ENCODE peak calls at places on chromosome X, in four cellular contexts. H, X, M and I are unnamed samples.

GRCh38 chrX:98407526-98408049 is 1523.9 kb downstream of the RPA4 start:
- DNase-seq in M (no peak), H (no peak), X (no peak), I (no peak)

GRCh38 chrX:116232833-116233232 is 62.3 kb downstream of the AGTR2 start:
- DNase-seq in X (no peak), H (no peak), M (no peak), I (peak; percentile 32)

GRCh38 chrX:24014388-24015018 is 12.5 kb downstream of the KLHL15 start:
- DNase-seq in X (no peak), M (no peak), H (no peak), I (no peak)

GRCh38 chrX:79400618-79401017 is 33.5 kb upstream of the ITM2A start:
- DNase-seq in M (no peak), X (no peak), H (no peak), I (no peak)

GRCh38 chrX:51853251-51853650 is 40.2 kb upstream of the MAGED1 start:
- DNase-seq in M (no peak), H (no peak), X (no peak), I (no peak)

GRCh38 chrX:134661295-134661694 is 3.0 kb upstream of the PLAC1 start:
- DNase-seq in X (no peak), H (no peak), M (no peak), I (no peak)

GRCh38 chrX:25158635-25159034 is 142.9 kb upstream of the ARX start:
- DNase-seq in H (no peak), X (no peak), M (no peak), I (no peak)

GRCh38 chrX:104195489-104196084 is 29.3 kb downstream of the FAM199X start:
- DNase-seq in X (no peak), M (peak; percentile 4), H (no peak), I (no peak)

GRCh38 chrX:107823456-107823855 is 2.2 kb upstream of the MID2 start:
- DNase-seq in M (no peak), X (peak; percentile 29), H (no peak), I (no peak)

GRCh38 chrX:71652405-71652804 is 14.9 kb upstream of the LOC101059915 start:
- DNase-seq in H (no peak), X (peak; percentile 18), M (peak; percentile 39), I (peak; percentile 16)

GRCh38 chrX:107701493-107702121 is 73.3 kb downstream of the PRPS1 start:
- DNase-seq in M (no peak), H (no peak), X (no peak), I (no peak)

GRCh38 chrX:12372111-12372510 is 233.8 kb downstream of the FRMPD4 start:
- DNase-seq in X (peak; percentile 36), H (no peak), M (no peak), I (no peak)

GRCh38 chrX:68685722-68686683 is 38.5 kb downstream of the STARD8 start:
- DNase-seq in M (peak; percentile 31), X (peak; percentile 49), H (peak; percentile 73), I (no peak)

GRCh38 chrX:51459125-51459524 is 37.3 kb downstream of the NUDT11 start:
- DNase-seq in X (no peak), H (no peak), M (no peak), I (no peak)

GRCh38 chrX:138710866-138711331 is 618 bp downstream of the FGF13 start:
- DNase-seq in X (no peak), M (no peak), H (peak; percentile 46), I (no peak)

GRCh38 chrX:109732319-109732779 is 708 bp downstream of the ACSL4 start:
- DNase-seq in X (no peak), M (peak; percentile 9), H (no peak), I (no peak)

GRCh38 chrX:102651968-102652744 is 873 bp downstream of the GPRASP1 start:
- DNase-seq in X (no peak), H (no peak), M (peak; percentile 16), I (no peak)

GRCh38 chrX:18886344-18887161 is 97.4 kb downstream of the PHKA2 start:
- DNase-seq in H (peak; percentile 84), M (peak; percentile 52), X (no peak), I (no peak)

GRCh38 chrX:68599256-68600152 is 48.0 kb upstream of the STARD8 start:
- DNase-seq in X (no peak), H (no peak), M (peak; percentile 3), I (no peak)

GRCh38 chrX:130264573-130264972 is 4.1 kb downstream of the ZNF280C start:
- DNase-seq in H (no peak), M (no peak), X (no peak), I (no peak)

GRCh38 chrX:68762649-68763268 is 66.1 kb upstream of the EFNB1 start:
- DNase-seq in X (no peak), H (no peak), M (no peak), I (no peak)

GRCh38 chrX:133776072-133776471 is 209.3 kb downstream of the GPC3 start:
- DNase-seq in M (no peak), H (peak; percentile 55), X (no peak), I (no peak)

GRCh38 chrX:144612076-144612475 is 635.2 kb upstream of the SPANXN1 start:
- DNase-seq in X (no peak), M (no peak), H (no peak), I (no peak)

GRCh38 chrX:65522739-65523372 is 11.7 kb downstream of the LAS1L start:
- DNase-seq in M (no peak), H (no peak), X (no peak), I (no peak)

GRCh38 chrX:154459843-154460242 is 1.8 kb downstream of the PLXNA3 start:
- DNase-seq in X (no peak), M (no peak), H (no peak), I (no peak)

GRCh38 chrX:17944833-17945497 is 83.9 kb upstream of the RAI2 start:
- DNase-seq in M (no peak), H (no peak), X (no peak), I (no peak)

GRCh38 chrX:22196151-22196550 is 76.6 kb upstream of the CBLL2 start:
- DNase-seq in H (no peak), X (no peak), M (no peak), I (no peak)

GRCh38 chrX:287670-288069 is 6.5 kb downstream of the PLCXD1 start:
- DNase-seq in X (no peak), H (no peak), M (no peak), I (no peak)
- H3K4me3 ChIP-seq in X (no peak overlapping the region), H (no peak overlapping the region), M (no peak overlapping the region), I (no peak overlapping the region)

GRCh38 chrX:40333344-40333743 is 235.6 kb upstream of the BCOR start:
- DNase-seq in H (no peak), X (no peak), M (no peak), I (no peak)
- TF ChIP-seq CTCF in H (no peak), X (no peak), M (no peak), I (no peak)

DNA sequence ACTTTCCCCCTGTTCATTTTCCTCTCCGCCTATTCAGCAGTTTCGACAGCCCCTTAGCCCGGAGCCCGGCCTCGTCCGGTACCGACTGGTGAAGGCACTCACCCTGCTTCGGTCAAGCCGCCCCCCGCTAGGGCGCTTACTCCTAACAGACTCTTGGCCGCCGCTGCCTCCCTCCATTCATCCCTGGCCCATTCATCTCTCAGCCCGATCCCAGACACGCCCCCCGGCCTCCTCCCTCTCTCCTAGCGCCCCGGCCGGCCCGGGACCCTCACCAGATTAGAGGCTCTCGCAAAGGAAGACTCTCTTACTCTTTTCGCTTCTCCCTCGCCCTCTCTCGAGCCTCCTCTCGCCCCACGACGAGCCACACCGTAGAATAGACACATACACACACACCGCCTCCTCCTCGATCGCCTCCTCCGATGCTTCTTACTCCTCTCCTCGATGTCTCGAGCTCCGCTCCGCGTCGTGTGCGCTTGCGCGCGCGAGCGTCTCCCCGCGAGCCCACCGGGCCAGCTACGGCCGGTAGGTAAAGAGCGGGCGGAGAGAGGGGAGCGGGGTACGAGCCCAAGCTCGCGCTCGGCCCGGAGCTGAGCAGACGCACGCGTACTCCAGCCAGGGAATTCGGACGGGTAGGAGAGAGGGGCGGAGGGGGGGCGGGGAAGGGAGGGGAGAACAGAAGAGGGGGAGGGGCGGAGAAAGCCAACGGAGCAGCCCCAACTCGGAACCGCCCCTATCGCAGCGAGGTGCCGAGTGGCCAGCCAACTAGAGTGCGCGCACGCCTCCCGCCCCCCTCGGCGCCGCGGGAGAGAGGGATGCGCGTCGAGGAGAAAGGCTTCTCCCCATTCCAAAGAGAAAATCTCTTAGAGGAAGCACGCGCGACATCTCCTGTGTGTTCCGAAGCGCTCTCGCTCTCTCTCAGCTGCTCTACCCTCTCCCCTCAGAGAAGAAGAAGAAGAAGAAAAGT is at the start of gene WNK3:
- DNase-seq in X (peak; percentile 27), H (peak; percentile 81), M (peak; percentile 35), I (peak; percentile 19)
- H3K4me3 ChIP-seq in X (peak within 1 kb of the TSS; percentile 62), H (peak within 1 kb of the TSS; percentile 53), M (peak within 1 kb of the TSS; percentile 68), I (peak within 1 kb of the TSS; percentile 47)

DNA sequence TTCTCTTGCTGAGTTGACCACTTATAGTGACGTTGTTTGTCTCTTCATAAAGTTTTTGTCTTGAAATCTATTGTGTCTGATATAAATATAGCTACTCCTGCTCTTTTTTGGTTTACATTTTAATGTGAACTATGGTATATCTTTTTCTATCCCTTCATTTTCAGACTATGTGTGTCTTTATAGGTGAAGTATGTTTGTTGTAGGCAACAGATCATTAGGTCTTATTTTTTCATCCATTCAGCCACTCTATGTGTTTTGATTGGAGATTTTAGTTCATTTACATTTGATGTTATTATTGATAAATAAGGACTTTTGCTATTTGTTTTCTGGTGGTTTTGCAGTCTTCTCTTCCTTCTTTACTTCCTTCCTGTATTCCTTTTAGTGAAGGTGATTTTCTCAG is 44.0 kb upstream of the SLC16A2 start:
- DNase-seq in X (no peak), M (no peak), H (no peak), I (no peak)
- TF ChIP-seq CTCF in X (no peak), M (no peak), H (no peak), I (no peak)

GRCh38 chrX:136067946-136068345 is 79.4 kb upstream of the FHL1 start:
- DNase-seq in M (no peak), X (no peak), H (no peak), I (no peak)
- H3K4me3 ChIP-seq in M (no peak overlapping the region), X (no peak overlapping the region), H (no peak overlapping the region), I (no peak overlapping the region)

DNA sequence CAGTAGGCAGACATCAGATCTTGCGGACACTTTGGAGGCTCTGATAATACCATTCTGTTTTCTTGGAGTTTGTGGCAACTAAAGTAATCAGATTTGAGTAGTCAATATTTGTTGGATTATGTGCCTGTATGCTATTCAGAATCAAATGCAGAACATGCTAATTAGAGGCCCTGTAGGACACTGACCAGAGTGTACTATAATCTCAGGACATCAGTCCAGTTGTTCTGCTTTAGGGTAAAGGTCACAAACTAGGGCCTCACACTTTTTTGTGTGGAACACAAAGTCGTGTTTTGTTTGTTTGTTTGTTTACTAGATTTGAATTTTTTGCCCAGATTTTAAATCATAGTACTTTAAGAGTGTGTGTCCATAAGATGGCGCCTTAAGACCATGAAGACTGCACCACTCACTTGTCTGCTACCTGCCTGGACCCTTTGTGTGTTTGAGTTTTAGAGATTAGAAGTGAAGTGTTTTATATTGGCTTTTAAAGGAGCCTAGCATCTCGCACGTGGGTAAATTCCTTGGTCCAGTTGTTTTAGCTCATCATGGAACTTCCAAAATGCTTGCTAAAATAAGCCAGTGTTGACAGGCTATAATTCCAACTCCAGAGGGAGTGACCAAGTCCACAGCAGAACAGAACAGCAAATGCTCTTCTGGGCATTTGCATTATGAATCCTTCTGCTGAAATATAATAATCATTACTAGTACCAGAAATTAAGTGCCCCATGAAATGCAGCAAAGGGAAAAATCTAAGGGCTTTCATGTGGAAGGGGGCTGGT is 34.7 kb downstream of the IL13RA1 start:
- DNase-seq in M (no peak), H (no peak), X (no peak), I (no peak)
- TF ChIP-seq CTCF in M (no peak), H (no peak), X (no peak), I (no peak)